ENCODE peak calls at places on chromosomes 4 and X, in ten cellular contexts. J is NCI-H2081, M is lower leg skin, Q is mesenchymal stem cell, G is anterior cingulate cortex, C is pons, N is GM23248, L is GM13976, I is endothelial cell, H is iris pigment epithelial cell. A is an unnamed sample.

GRCh38 chr4:119731778-119732177 is 103.2 kb upstream of the PDE5A start:
- DNase-seq in C (no peak), H (no peak), Q (no peak), I (no peak), M (no peak), J (no peak), N (no peak), G (no peak), L (no peak), A (no peak)

GRCh38 chr4:142707397-142707796 is 138.7 kb downstream of the INPP4B start:
- DNase-seq in H (no peak), L (no peak), Q (no peak), I (no peak), M (no peak), C (no peak), G (no peak), J (no peak), N (no peak), A (no peak)

GRCh38 chrX:103927030-103927429 is 35.4 kb upstream of the TMSB15B start:
- DNase-seq in M (no peak), L (no peak), C (no peak), G (no peak), J (no peak), H (no peak), N (no peak), I (no peak), Q (no peak), A (no peak)

GRCh38 chr4:38014421-38014852 is 54.2 kb downstream of the PTTG2 start:
- DNase-seq in Q (no peak), G (no peak), N (no peak), L (no peak), J (no peak), M (no peak), I (no peak), H (no peak), C (no peak), A (no peak)

GRCh38 chrX:140733766-140734342 is 24.3 kb downstream of the LINC00632 start:
- DNase-seq in I (peak; percentile 17), N (peak; percentile 62), C (peak; percentile 48), G (no peak), L (peak; percentile 38), Q (peak; percentile 53), M (no peak), H (peak; percentile 68), J (peak; percentile 0), A (no peak)

GRCh38 chr4:184000457-184001395 is 95.6 kb downstream of the STOX2 start:
- DNase-seq in C (no peak), H (no peak), I (no peak), M (no peak), Q (no peak), N (no peak), J (no peak), G (no peak), L (no peak), A (no peak)

GRCh38 chr4:98937977-98938376 is 9.0 kb upstream of the EIF4E start:
- DNase-seq in L (no peak), Q (no peak), N (peak; percentile 21), G (no peak), M (no peak), H (no peak), J (no peak), I (no peak), C (no peak), A (no peak)

GRCh38 chr4:94669672-94670664 is 87.8 kb upstream of the BMPR1B start:
- DNase-seq in I (no peak), G (no peak), N (no peak), M (no peak), H (no peak), L (no peak), C (no peak), J (no peak), Q (no peak), A (no peak)

GRCh38 chr4:7868430-7868775 is 71.3 kb downstream of the AFAP1 start:
- DNase-seq in G (no peak), I (no peak), C (no peak), J (no peak), H (no peak), N (no peak), L (no peak), Q (no peak), M (no peak), A (no peak)

GRCh38 chrX:68462653-68463052 is 29.4 kb upstream of the OPHN1 start:
- DNase-seq in H (peak; percentile 27), L (no peak), M (no peak), Q (peak; percentile 67), I (peak; percentile 22), G (no peak), J (peak; percentile 12), N (peak; percentile 52), C (peak; percentile 63), A (peak; percentile 1)

GRCh38 chrX:41732260-41732659 is 8.3 kb downstream of the GPR82 start:
- DNase-seq in M (no peak), H (no peak), N (no peak), L (no peak), J (no peak), Q (no peak), C (no peak), G (no peak), I (no peak), A (no peak)

GRCh38 chrX:101685923-101686322 is 26.3 kb upstream of the ARMCX2 start:
- DNase-seq in J (no peak), Q (no peak), H (no peak), N (no peak), C (no peak), L (no peak), I (no peak), M (no peak), G (no peak), A (no peak)

GRCh38 chr4:183430317-183430986 is 14.0 kb upstream of the CDKN2AIP start:
- DNase-seq in H (peak; percentile 19), J (no peak), L (no peak), Q (peak; percentile 27), C (no peak), G (no peak), I (peak; percentile 57), N (no peak), M (no peak), A (no peak)

GRCh38 chr4:91502365-91502764 is 801.4 kb upstream of the GRID2 start:
- DNase-seq in J (no peak), H (no peak), I (peak; percentile 8), C (no peak), N (no peak), M (no peak), G (no peak), L (no peak), Q (peak; percentile 4), A (no peak)

GRCh38 chr4:98466868-98467599 is 191.4 kb downstream of the TSPAN5 start:
- DNase-seq in Q (no peak), I (no peak), M (peak; percentile 52), H (peak; percentile 64), N (peak; percentile 30), J (no peak), C (no peak), L (no peak), G (no peak), A (no peak)

GRCh38 chrX:340121-340520 is 21.5 kb upstream of the GTPBP6 start:
- DNase-seq in G (no peak), L (no peak), M (no peak), H (no peak), J (no peak), C (no peak), Q (no peak), N (no peak), I (no peak), A (no peak)

GRCh38 chr4:25914670-25915358 is 794 bp downstream of the SMIM20 start:
- DNase-seq in I (no peak), Q (no peak), H (no peak), N (peak; percentile 55), J (no peak), M (no peak), C (no peak), G (no peak), L (no peak), A (no peak)

GRCh38 chr4:168509786-168510185 is 12.9 kb downstream of the PALLD start:
- DNase-seq in I (no peak), Q (peak; percentile 87), L (no peak), J (no peak), H (peak; percentile 96), C (no peak), G (no peak), N (peak; percentile 68), M (no peak), A (no peak)

GRCh38 chr4:95508421-95508820 is 40.4 kb downstream of the UNC5C start:
- DNase-seq in L (no peak), J (no peak), Q (peak; percentile 33), N (no peak), G (no peak), H (peak; percentile 47), M (no peak), C (no peak), I (no peak), A (no peak)

GRCh38 chrX:130909469-130910136 is 6.6 kb upstream of the ENOX2 start:
- DNase-seq in M (no peak), H (peak; percentile 29), L (no peak), Q (peak; percentile 6), C (no peak), J (no peak), N (peak; percentile 42), I (no peak), G (no peak), A (no peak)

GRCh38 chr4:150581206-150581605 is 745 bp upstream of the MAB21L2 start:
- DNase-seq in N (no peak), J (no peak), Q (no peak), L (no peak), I (no peak), C (no peak), H (no peak), M (no peak), G (no peak), A (no peak)

A was measured in naive B cell.